ENCODE peak calls at places on chromosomes 3 and 15, in four cellular contexts. One of them, this sample, is unnamed.

GRCh38 chr3:150436161-150436560 is 28.1 kb downstream of the TSC22D2 start:
- DNase-seq in foreskin fibroblast: no peak
- DNase-seq in MCF 10A: no peak
- DNase-seq in HEK293T: no peak
- DNase-seq in this sample: no peak

GRCh38 chr3:186124618-186125017 is 15.7 kb upstream of the ETV5 start:
- DNase-seq in foreskin fibroblast: no peak
- DNase-seq in MCF 10A: no peak
- DNase-seq in HEK293T: no peak
- DNase-seq in this sample: no peak

GRCh38 chr15:80375968-80376891 is 28.0 kb upstream of the ARNT2 start:
- DNase-seq in foreskin fibroblast: no peak
- DNase-seq in MCF 10A: no peak
- DNase-seq in HEK293T: no peak
- DNase-seq in this sample: no peak

GRCh38 chr15:93312891-93313486 is 224.0 kb upstream of the RGMA start:
- DNase-seq in foreskin fibroblast: no peak
- DNase-seq in MCF 10A: no peak
- DNase-seq in HEK293T: no peak
- DNase-seq in this sample: no peak

GRCh38 chr15:57503051-57503702 is 88.5 kb upstream of the MYZAP start:
- DNase-seq in foreskin fibroblast: no peak
- DNase-seq in MCF 10A: peak
- DNase-seq in HEK293T: peak
- DNase-seq in this sample: no peak

GRCh38 chr3:10816019-10816862 is at the start of gene SLC6A11:
- DNase-seq in foreskin fibroblast: no peak
- DNase-seq in MCF 10A: no peak
- DNase-seq in HEK293T: peak
- DNase-seq in this sample: no peak

GRCh38 chr3:119257654-119258410 is 17.2 kb upstream of the B4GALT4 start:
- DNase-seq in foreskin fibroblast: no peak
- DNase-seq in MCF 10A: peak
- DNase-seq in HEK293T: no peak
- DNase-seq in this sample: peak

GRCh38 chr3:71831599-71831998 is 46.7 kb upstream of the PROK2 start:
- DNase-seq in foreskin fibroblast: no peak
- DNase-seq in MCF 10A: peak
- DNase-seq in HEK293T: no peak
- DNase-seq in this sample: peak

GRCh38 chr3:197597335-197597734 is 41.6 kb upstream of the BDH1 start:
- DNase-seq in foreskin fibroblast: no peak
- DNase-seq in MCF 10A: no peak
- DNase-seq in HEK293T: no peak
- DNase-seq in this sample: no peak

GRCh38 chr15:50046868-50047267 is 72.2 kb downstream of the ATP8B4 start:
- DNase-seq in foreskin fibroblast: no peak
- DNase-seq in MCF 10A: no peak
- DNase-seq in HEK293T: no peak
- DNase-seq in this sample: no peak

GRCh38 chr3:190305406-190305805 is 16.8 kb downstream of the CLDN1 start:
- DNase-seq in foreskin fibroblast: peak
- DNase-seq in MCF 10A: peak
- DNase-seq in HEK293T: no peak
- DNase-seq in this sample: peak

GRCh38 chr15:80182611-80183210 is 29.9 kb downstream of the FAH start:
- DNase-seq in foreskin fibroblast: peak
- DNase-seq in MCF 10A: peak
- DNase-seq in HEK293T: no peak
- DNase-seq in this sample: peak

GRCh38 chr15:78229431-78230406 is 4.6 kb downstream of the ACSBG1 start:
- DNase-seq in foreskin fibroblast: no peak
- DNase-seq in MCF 10A: no peak
- DNase-seq in HEK293T: no peak
- DNase-seq in this sample: no peak

GRCh38 chr3:126317029-126317996 is 39.9 kb downstream of the KLF15 start:
- DNase-seq in foreskin fibroblast: no peak
- DNase-seq in MCF 10A: no peak
- DNase-seq in HEK293T: no peak
- DNase-seq in this sample: no peak

GRCh38 chr3:156718622-156719300 is 44.4 kb downstream of the TIPARP start:
- DNase-seq in foreskin fibroblast: no peak
- DNase-seq in MCF 10A: no peak
- DNase-seq in HEK293T: no peak
- DNase-seq in this sample: no peak

GRCh38 chr15:43370310-43370974 is 401 bp downstream of the ZSCAN29 start:
- DNase-seq in foreskin fibroblast: peak
- DNase-seq in MCF 10A: no peak
- DNase-seq in HEK293T: peak
- DNase-seq in this sample: peak

GRCh38 chr3:41239587-41239986 is 40.3 kb downstream of the CTNNB1 start:
- DNase-seq in foreskin fibroblast: no peak
- DNase-seq in MCF 10A: no peak
- DNase-seq in HEK293T: no peak
- DNase-seq in this sample: no peak

GRCh38 chr3:100561459-100562158 is 47.8 kb upstream of the ADGRG7 start:
- DNase-seq in foreskin fibroblast: peak
- DNase-seq in MCF 10A: peak
- DNase-seq in HEK293T: no peak
- DNase-seq in this sample: peak

GRCh38 chr15:60396964-60397771 is 618 bp downstream of the ANXA2 start:
- DNase-seq in foreskin fibroblast: peak
- DNase-seq in MCF 10A: peak
- DNase-seq in HEK293T: peak
- DNase-seq in this sample: peak

GRCh38 chr15:62125763-62126162 is 39.3 kb downstream of the C2CD4B start:
- DNase-seq in foreskin fibroblast: no peak
- DNase-seq in MCF 10A: peak
- DNase-seq in HEK293T: peak
- DNase-seq in this sample: peak

GRCh38 chr3:151107177-151107576 is 21.7 kb downstream of the MED12L start:
- DNase-seq in foreskin fibroblast: no peak
- DNase-seq in MCF 10A: no peak
- DNase-seq in HEK293T: no peak
- DNase-seq in this sample: no peak

This sample was measured in HCEC 1CT.